ENCODE peak calls at places on chromosome 11, in ten cellular contexts. Z is NCI-H510A treated with DMSO at 0.1 percent for 48 hours; A is caudate nucleus; R is ELR; U is left ventricle myocardium superior; V is NB4; X is effector CD4-positive, alpha-beta T cell; P is activated CD8-positive, alpha-beta memory T cell treated with anti-CD3 and anti-CD28 coated beads for 24 hours; Y is NCI-H82; H is stromal cell of bone marrow. M is an unnamed sample.

GRCh38 chr11:114172871-114173444 is 113.4 kb downstream of the ZBTB16 start:
- DNase-seq in X (no peak), Z (no peak), P (no peak), H (no peak), U (peak), Y (peak), A (no peak), V (no peak), R (no peak), M (no peak)

GRCh38 chr11:118396097-118396501 is 5.3 kb upstream of the ATP5MG start:
- DNase-seq in X (no peak), U (no peak), A (no peak), Z (no peak), R (no peak), Y (no peak), H (no peak), P (no peak), V (no peak), M (no peak)

GRCh38 chr11:3217751-3218482 is 696 bp downstream of the MRGPRG start:
- DNase-seq in V (no peak), U (peak), R (no peak), P (no peak), A (no peak), Z (no peak), X (no peak), H (no peak), Y (no peak), M (no peak)

GRCh38 chr11:126391970-126392637 is 36.6 kb downstream of the ST3GAL4 start:
- DNase-seq in R (no peak), P (no peak), U (peak), H (no peak), Z (no peak), A (peak), Y (no peak), X (no peak), V (peak), M (no peak)

GRCh38 chr11:31793264-31793663 is 17.9 kb downstream of the PAX6 start:
- DNase-seq in U (no peak), X (no peak), Y (no peak), H (no peak), P (no peak), Z (no peak), R (no peak), A (no peak), V (no peak), M (no peak)

GRCh38 chr11:63595296-63595695 is 18.9 kb downstream of the PLAAT3 start:
- DNase-seq in P (no peak), Y (no peak), A (no peak), X (no peak), H (no peak), R (peak), U (no peak), V (no peak), Z (no peak), M (no peak)

GRCh38 chr11:10506013-10506370 is 35.0 kb downstream of the RNF141 start:
- DNase-seq in H (no peak), P (no peak), V (no peak), Y (no peak), Z (no peak), R (no peak), A (no peak), U (no peak), X (no peak), M (no peak)

GRCh38 chr11:65132988-65133700 is 1.2 kb downstream of the SYVN1 start:
- DNase-seq in U (no peak), A (no peak), V (peak), Z (peak), P (peak), H (no peak), Y (peak), X (no peak), R (peak), M (no peak)

GRCh38 chr11:7613394-7613720 is 59.9 kb downstream of the CYB5R2 start:
- DNase-seq in H (no peak), U (no peak), P (no peak), Z (no peak), A (no peak), V (no peak), X (no peak), R (no peak), Y (no peak), M (no peak)

GRCh38 chr11:71316701-71317100 is 64.3 kb upstream of the SHANK2 start:
- DNase-seq in X (no peak), A (no peak), R (no peak), H (no peak), Y (no peak), P (no peak), Z (no peak), V (no peak), U (no peak), M (no peak)

GRCh38 chr11:64284962-64285884 is at the start of gene GPR137:
- DNase-seq in A (peak), X (peak), P (peak), H (peak), Z (peak), R (peak), V (peak), Y (peak), U (peak), M (no peak)

GRCh38 chr11:47394322-47395224 is 13.8 kb upstream of the SLC39A13 start:
- DNase-seq in U (peak), Z (no peak), R (no peak), V (peak), P (peak), H (no peak), A (no peak), Y (no peak), X (peak), M (no peak)

GRCh38 chr11:107184936-107185335 is 166.7 kb upstream of the GUCY1A2 start:
- DNase-seq in R (no peak), Z (no peak), V (no peak), H (no peak), X (no peak), Y (no peak), U (no peak), A (no peak), P (no peak), M (no peak)

GRCh38 chr11:4134844-4135243 is 40.2 kb downstream of the RRM1 start:
- DNase-seq in U (no peak), A (no peak), Y (no peak), X (no peak), H (no peak), Z (no peak), R (peak), P (no peak), V (no peak), M (peak)

GRCh38 chr11:58618215-58618614 is 4.2 kb upstream of the CNTF start:
- DNase-seq in Z (no peak), X (no peak), U (no peak), R (no peak), P (no peak), A (no peak), Y (peak), V (no peak), H (no peak), M (no peak)

GRCh38 chr11:67492801-67493547 is 10.1 kb downstream of the AIP start:
- DNase-seq in Z (no peak), U (no peak), X (no peak), H (no peak), A (no peak), P (no peak), V (peak), R (no peak), Y (peak), M (no peak)

GRCh38 chr11:36280531-36280930 is 8.7 kb downstream of the COMMD9 start:
- DNase-seq in X (no peak), Y (no peak), V (no peak), Z (no peak), A (no peak), P (no peak), R (no peak), H (no peak), U (no peak), M (no peak)

GRCh38 chr11:68988486-68988885 is 7.7 kb upstream of the MRGPRD start:
- DNase-seq in V (no peak), R (no peak), P (no peak), Z (no peak), X (no peak), U (no peak), A (no peak), H (no peak), Y (peak), M (no peak)

GRCh38 chr11:102421262-102421661 is 31.3 kb downstream of the TMEM123 start:
- DNase-seq in V (no peak), H (no peak), R (no peak), Y (peak), P (no peak), X (no peak), U (no peak), Z (peak), A (no peak), M (no peak)

GRCh38 chr11:113649311-113649710 is 56.8 kb downstream of the TMPRSS5 start:
- DNase-seq in P (no peak), H (no peak), X (no peak), R (no peak), A (no peak), U (no peak), V (no peak), Y (no peak), Z (no peak), M (no peak)

GRCh38 chr11:95916049-95916448 is 7.9 kb downstream of the MTMR2 start:
- DNase-seq in U (no peak), H (no peak), P (no peak), X (no peak), Z (no peak), Y (no peak), R (no peak), A (no peak), V (no peak), M (no peak)

GRCh38 chr11:102603576-102603975 is 21.6 kb downstream of the MMP20 start:
- DNase-seq in A (no peak), P (no peak), R (peak), V (no peak), Y (no peak), U (no peak), X (no peak), Z (no peak), H (no peak), M (no peak)

GRCh38 chr11:35106595-35106994 is 32.4 kb upstream of the CD44 start:
- DNase-seq in Z (no peak), X (no peak), U (no peak), P (no peak), R (no peak), A (no peak), Y (no peak), V (peak), H (no peak), M (no peak)

GRCh38 chr11:86719781-86720463 is 47.5 kb upstream of the ME3 start:
- DNase-seq in R (peak), V (no peak), Z (no peak), P (no peak), X (no peak), Y (peak), U (no peak), H (no peak), A (no peak), M (no peak)

GRCh38 chr11:2890466-2891241 is 5.1 kb upstream of the CDKN1C start:
- DNase-seq in A (no peak), R (peak), Y (no peak), P (no peak), V (no peak), Z (no peak), X (no peak), H (no peak), U (peak), M (no peak)

GRCh38 chr11:126485021-126485781 is 129.7 kb downstream of the ST3GAL4 start:
- DNase-seq in A (no peak), P (no peak), Z (no peak), Y (peak), V (no peak), U (no peak), X (no peak), R (peak), H (peak), M (peak)

GRCh38 chr11:117814204-117814765 is 10.3 kb downstream of the FXYD2 start:
- DNase-seq in U (no peak), V (no peak), Y (peak), A (no peak), H (no peak), Z (no peak), R (no peak), P (no peak), X (no peak), M (no peak)

GRCh38 chr11:27124514-27125264 is 84.1 kb downstream of the BBOX1 start:
- DNase-seq in V (peak), U (no peak), X (no peak), Z (no peak), A (no peak), R (peak), Y (peak), P (no peak), H (no peak), M (peak)

GRCh38 chr11:17722000-17722643 is 2.8 kb downstream of the MYOD1 start:
- DNase-seq in A (no peak), X (no peak), V (no peak), R (peak), Y (peak), Z (no peak), H (no peak), P (no peak), U (no peak), M (no peak)

M was measured in AG09309.